ENCODE peak calls at places on chromosomes 3 and 15, in four cellular contexts. M is H1, O is HepG2, G is K562. Z is an unnamed sample.

GRCh38 chr3:33773627-33774026 is 24.8 kb upstream of the PDCD6IP start:
- DNase-seq in G (no peak), M (no peak), O (no peak), Z (no peak)

GRCh38 chr3:61819861-61820260 is 258.5 kb downstream of the PTPRG start:
- DNase-seq in G (no peak), O (no peak), M (no peak), Z (no peak)

GRCh38 chr3:74268753-74269152 is 345.7 kb downstream of the CNTN3 start:
- DNase-seq in G (no peak), O (no peak), M (no peak), Z (no peak)

GRCh38 chr3:43872301-43872700 is 181.6 kb downstream of the ABHD5 start:
- DNase-seq in G (no peak), M (no peak), O (no peak), Z (no peak)

GRCh38 chr15:74373056-74373650 is 5.7 kb upstream of the CYP11A1 start:
- DNase-seq in G (no peak), O (no peak), M (no peak), Z (no peak)

GRCh38 chr15:68315035-68315434 is 37.5 kb downstream of the FEM1B start:
- DNase-seq in G (no peak), M (no peak), O (no peak), Z (no peak)

GRCh38 chr3:186679151-186679550 is 13.3 kb downstream of the HRG start:
- DNase-seq in G (no peak), M (no peak), O (no peak), Z (no peak)

GRCh38 chr15:87753539-87753938 is 503.0 kb downstream of the NTRK3 start:
- DNase-seq in G (peak), M (no peak), O (no peak), Z (no peak)

GRCh38 chr3:160735801-160736200 is 20.2 kb upstream of the PPM1L start:
- DNase-seq in G (no peak), O (no peak), M (no peak), Z (no peak)

GRCh38 chr3:62229201-62229600 is 144.1 kb downstream of the FEZF2 start:
- DNase-seq in O (no peak), G (no peak), M (no peak), Z (no peak)

GRCh38 chr15:85595804-85596536 is 198.8 kb downstream of the KLHL25 start:
- DNase-seq in O (no peak), M (no peak), G (no peak), Z (no peak)

GRCh38 chr3:120093923-120094775 is at the start of gene GSK3B:
- DNase-seq in O (peak), M (peak), G (no peak), Z (peak)

GRCh38 chr3:52143156-52143555 is 11.1 kb downstream of the POC1A start:
- DNase-seq in O (no peak), G (no peak), M (no peak), Z (no peak)

GRCh38 chr15:59605994-59606393 is 5.6 kb upstream of the GCNT3 start:
- DNase-seq in G (no peak), M (no peak), O (no peak), Z (no peak)

GRCh38 chr15:24269166-24269571 is 406.4 kb upstream of the NPAP1 start:
- DNase-seq in M (no peak), G (no peak), O (no peak), Z (no peak)

GRCh38 chr15:33569036-33569435 is 258.3 kb downstream of the RYR3 start:
- DNase-seq in G (no peak), M (no peak), O (no peak), Z (no peak)

GRCh38 chr3:138862531-138862923 is 27.8 kb upstream of the PIK3CB start:
- DNase-seq in G (peak), O (no peak), M (no peak), Z (peak)

GRCh38 chr15:76340198-76340801 is 3.7 kb downstream of the ISL2 start:
- DNase-seq in G (no peak), M (no peak), O (no peak), Z (no peak)

GRCh38 chr3:65896321-65896720 is 142.4 kb downstream of the MAGI1 start:
- DNase-seq in O (no peak), M (no peak), G (no peak), Z (no peak)

GRCh38 chr3:65895084-65895483 is 143.6 kb downstream of the MAGI1 start:
- DNase-seq in M (no peak), G (no peak), O (no peak), Z (no peak)

GRCh38 chr3:65893631-65894030 is 145.1 kb downstream of the MAGI1 start:
- DNase-seq in G (no peak), M (no peak), O (no peak), Z (no peak)

GRCh38 chr3:65894679-65895078 is 144.0 kb downstream of the MAGI1 start:
- DNase-seq in G (no peak), O (no peak), M (no peak), Z (no peak)

DNA sequence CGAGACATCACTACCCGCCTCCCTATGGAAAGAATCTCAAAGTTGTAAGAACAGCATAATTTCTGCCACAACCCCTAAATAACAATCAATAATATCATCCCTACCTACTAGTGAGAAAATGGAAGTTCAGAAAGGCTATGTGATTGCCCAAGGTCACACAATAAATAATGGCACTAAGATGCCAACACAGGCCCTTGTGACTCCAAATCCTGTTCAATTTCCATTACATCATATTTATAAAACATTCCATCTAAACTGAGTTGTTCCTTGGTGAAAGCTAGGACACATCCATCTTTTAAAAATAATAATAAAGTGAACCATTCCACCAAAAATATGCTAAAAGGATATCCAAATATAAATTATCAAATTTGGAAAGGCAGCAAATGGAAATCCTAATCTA is 144.6 kb downstream of the MAGI1 start:
- DNase-seq in M (no peak), O (no peak), G (no peak), Z (no peak)
- H3K27ac ChIP-seq in M (no peak), O (no peak), G (no peak), Z (no peak)

GRCh38 chr15:71254503-71254902 is 139.2 kb downstream of the THSD4 start:
- DNase-seq in O (no peak), M (no peak), G (no peak), Z (no peak)
- TF ChIP-seq FOSL1 in O (no peak), M (no peak), G (no peak), Z (no peak)

DNA sequence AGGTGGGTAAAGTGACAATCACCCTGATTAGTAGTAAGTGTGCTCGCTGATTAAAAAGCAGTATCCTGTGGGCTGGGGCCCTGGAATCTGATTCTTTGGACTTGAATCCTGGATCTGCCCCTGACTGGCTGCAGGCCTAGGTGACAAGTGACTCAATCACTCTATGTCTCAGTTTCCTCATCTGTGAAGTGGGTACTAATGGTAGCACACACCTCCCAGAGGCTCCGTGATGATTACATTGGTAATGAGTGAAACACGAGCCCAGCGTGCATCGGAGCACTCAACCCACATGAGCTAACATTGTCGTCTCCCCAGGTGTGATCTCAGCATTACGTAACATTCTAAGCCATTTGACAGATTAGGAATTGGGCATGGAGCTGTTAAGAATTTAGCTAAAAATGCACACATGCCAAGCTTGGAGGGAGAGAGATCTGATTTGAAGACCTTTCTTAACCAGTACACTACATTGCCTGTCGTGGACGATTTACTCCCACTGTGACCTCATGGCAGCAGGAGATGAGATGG is 32.2 kb downstream of the MGLL start:
- DNase-seq in M (no peak), O (no peak), G (no peak), Z (no peak)
- H3K27ac ChIP-seq in M (no peak), O (no peak), G (no peak), Z (no peak)

GRCh38 chr3:8767667-8768363 is 1.6 kb downstream of the OXTR start:
- DNase-seq in O (peak), G (no peak), M (peak), Z (no peak)
- TF ChIP-seq FOSL1 in O (no peak), G (no peak), M (no peak), Z (no peak)

GRCh38 chr15:64993290-64993689 is 3.6 kb upstream of the SPG21 start:
- DNase-seq in O (no peak), M (no peak), G (no peak), Z (no peak)

GRCh38 chr15:64990168-64990470 is 405 bp upstream of the SPG21 start:
- DNase-seq in O (no peak), M (no peak), G (no peak), Z (peak)

GRCh38 chr15:64991536-64992135 is 1.9 kb upstream of the SPG21 start:
- DNase-seq in M (no peak), G (no peak), O (no peak), Z (no peak)

GRCh38 chr15:64987136-64987535 is 2.6 kb downstream of the SPG21 start:
- DNase-seq in M (no peak), O (no peak), G (no peak), Z (no peak)

GRCh38 chr15:64989331-64990167 is at the start of gene SPG21:
- DNase-seq in O (peak), M (peak), G (peak), Z (peak)
- H3K27ac ChIP-seq in O (peak), M (peak), G (peak), Z (peak)

DNA sequence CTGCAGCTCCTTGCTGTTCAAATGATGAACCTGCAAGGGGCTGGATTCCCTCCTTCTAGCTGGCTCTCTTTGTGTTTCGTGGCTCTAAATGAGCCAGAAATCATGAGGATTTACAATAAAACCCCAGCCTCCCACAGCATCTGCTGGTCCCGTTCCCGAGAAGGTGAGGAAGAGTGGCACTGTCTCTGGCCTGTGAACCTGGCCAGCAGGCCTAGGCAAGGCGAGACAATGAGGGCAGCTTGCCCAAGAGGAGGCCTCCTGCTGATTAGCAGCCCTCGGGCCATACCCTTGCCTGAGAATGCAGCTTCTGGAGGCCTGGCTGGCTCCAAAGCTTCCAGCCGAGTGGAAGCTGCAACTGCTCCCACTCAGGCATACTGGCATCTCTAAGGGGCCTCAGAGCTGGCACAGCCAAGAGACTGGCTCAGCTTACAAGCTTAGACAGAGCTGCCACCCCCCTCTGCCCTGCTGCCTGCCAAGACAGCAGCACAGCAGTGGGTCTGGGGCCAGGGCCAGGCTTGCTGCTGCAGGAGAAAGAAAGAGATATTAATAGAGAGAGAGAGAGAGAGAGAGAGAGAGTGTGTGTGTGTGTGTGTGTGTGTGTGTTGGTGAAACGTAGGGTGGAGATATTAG is 76.5 kb downstream of the HMG20A start:
- DNase-seq in O (no peak), M (no peak), G (no peak), Z (no peak)
- TF ChIP-seq FOSL1 in O (no peak), M (no peak), G (no peak), Z (no peak)

GRCh38 chr3:172083995-172084409 is 44.6 kb downstream of the FNDC3B start:
- DNase-seq in O (peak), M (no peak), G (no peak), Z (no peak)
- H3K27ac ChIP-seq in O (peak), M (no peak), G (no peak), Z (no peak)

GRCh38 chr15:65042776-65043322 is 2.3 kb upstream of the SLC51B start:
- DNase-seq in G (no peak), M (no peak), O (no peak), Z (no peak)
- TF ChIP-seq FOSL1 in G (no peak), M (no peak), O (no peak), Z (no peak)

Z was measured in HCT116.